ENCODE peak calls at places on chromosomes 13 and 19, in eight cellular contexts. One of them, this sample, is unnamed. For H3K36me3 and H3K4me1, the result is how much of the 10 kb centered on the place peaks cover.

GRCh38 chr13:47250141-47250540 is 353.3 kb upstream of the HTR2A start:
- DNase-seq in psoas muscle: no peak
- DNase-seq in mammary epithelial cell: peak
- DNase-seq in CD8-positive, alpha-beta memory T cell: no peak
- DNase-seq in heart right ventricle: no peak
- DNase-seq in esophagus squamous epithelium: no peak
- DNase-seq in effector memory CD4-positive, alpha-beta T cell: no peak
- DNase-seq in BE2C: no peak
- DNase-seq in this sample: no peak

GRCh38 chr13:107864543-107865460 is 350.5 kb downstream of the LIG4 start:
- DNase-seq in psoas muscle: no peak
- DNase-seq in mammary epithelial cell: peak
- DNase-seq in CD8-positive, alpha-beta memory T cell: no peak
- DNase-seq in heart right ventricle: no peak
- DNase-seq in esophagus squamous epithelium: no peak
- DNase-seq in effector memory CD4-positive, alpha-beta T cell: no peak
- DNase-seq in BE2C: no peak
- DNase-seq in this sample: no peak

GRCh38 chr19:28485300-28485699 is 727.7 kb downstream of the UQCRFS1 start:
- DNase-seq in psoas muscle: no peak
- DNase-seq in mammary epithelial cell: no peak
- DNase-seq in CD8-positive, alpha-beta memory T cell: no peak
- DNase-seq in heart right ventricle: no peak
- DNase-seq in esophagus squamous epithelium: no peak
- DNase-seq in effector memory CD4-positive, alpha-beta T cell: no peak
- DNase-seq in BE2C: no peak
- DNase-seq in this sample: no peak

GRCh38 chr19:17817668-17818363 is 3.5 kb downstream of the INSL3 start:
- DNase-seq in psoas muscle: no peak
- DNase-seq in mammary epithelial cell: no peak
- DNase-seq in CD8-positive, alpha-beta memory T cell: no peak
- DNase-seq in heart right ventricle: no peak
- DNase-seq in esophagus squamous epithelium: no peak
- DNase-seq in effector memory CD4-positive, alpha-beta T cell: no peak
- DNase-seq in BE2C: no peak
- DNase-seq in this sample: no peak

GRCh38 chr19:34482380-34483250 is 1.1 kb downstream of the WTIP start:
- DNase-seq in psoas muscle: no peak
- DNase-seq in mammary epithelial cell: peak
- DNase-seq in CD8-positive, alpha-beta memory T cell: no peak
- DNase-seq in heart right ventricle: peak
- DNase-seq in esophagus squamous epithelium: no peak
- DNase-seq in effector memory CD4-positive, alpha-beta T cell: no peak
- DNase-seq in BE2C: no peak
- DNase-seq in this sample: no peak

GRCh38 chr13:26658491-26658890 is 101.0 kb downstream of the WASF3 start:
- DNase-seq in psoas muscle: no peak
- DNase-seq in mammary epithelial cell: no peak
- DNase-seq in CD8-positive, alpha-beta memory T cell: no peak
- DNase-seq in heart right ventricle: no peak
- DNase-seq in esophagus squamous epithelium: no peak
- DNase-seq in effector memory CD4-positive, alpha-beta T cell: no peak
- DNase-seq in BE2C: no peak
- DNase-seq in this sample: no peak

GRCh38 chr19:45079063-45079910 is at the start of gene GEMIN7:
- DNase-seq in psoas muscle: peak
- DNase-seq in mammary epithelial cell: peak
- DNase-seq in CD8-positive, alpha-beta memory T cell: peak
- DNase-seq in heart right ventricle: peak
- DNase-seq in esophagus squamous epithelium: no peak
- DNase-seq in effector memory CD4-positive, alpha-beta T cell: peak
- DNase-seq in BE2C: peak
- DNase-seq in this sample: peak

GRCh38 chr19:15317392-15318011 is 14.8 kb downstream of the BRD4 start:
- DNase-seq in psoas muscle: no peak
- DNase-seq in mammary epithelial cell: no peak
- DNase-seq in CD8-positive, alpha-beta memory T cell: no peak
- DNase-seq in heart right ventricle: no peak
- DNase-seq in esophagus squamous epithelium: no peak
- DNase-seq in effector memory CD4-positive, alpha-beta T cell: no peak
- DNase-seq in BE2C: no peak
- DNase-seq in this sample: no peak

GRCh38 chr19:56314018-56314583 is 538 bp downstream of the ZSCAN5A start:
- DNase-seq in psoas muscle: no peak
- DNase-seq in mammary epithelial cell: no peak
- DNase-seq in CD8-positive, alpha-beta memory T cell: no peak
- DNase-seq in heart right ventricle: no peak
- DNase-seq in esophagus squamous epithelium: no peak
- DNase-seq in effector memory CD4-positive, alpha-beta T cell: no peak
- DNase-seq in BE2C: no peak
- DNase-seq in this sample: no peak

GRCh38 chr19:51158474-51159129 is 16.5 kb downstream of the SIGLEC7 start:
- DNase-seq in psoas muscle: peak
- DNase-seq in mammary epithelial cell: peak
- DNase-seq in CD8-positive, alpha-beta memory T cell: peak
- DNase-seq in heart right ventricle: peak
- DNase-seq in esophagus squamous epithelium: no peak
- DNase-seq in effector memory CD4-positive, alpha-beta T cell: peak
- DNase-seq in BE2C: peak
- DNase-seq in this sample: peak

DNA sequence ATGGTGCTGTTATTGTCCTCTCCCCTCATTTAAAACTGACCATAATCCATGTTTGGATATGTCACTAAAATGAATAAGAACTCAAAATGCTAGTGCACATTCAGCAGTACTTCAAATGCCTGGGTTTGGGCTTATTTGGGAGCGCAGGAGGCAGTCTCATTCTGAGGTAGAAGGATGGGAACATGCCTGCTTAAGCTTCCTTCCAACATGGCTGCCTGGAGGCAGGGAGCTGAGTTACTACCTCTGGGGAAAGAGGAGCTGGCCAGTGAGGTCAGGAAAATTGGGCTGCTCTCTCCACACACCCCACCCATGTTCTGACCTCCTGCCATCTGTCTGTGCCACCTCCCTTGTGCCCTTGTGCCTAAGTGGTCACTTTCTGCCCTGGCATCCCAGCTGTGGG is 85.7 kb downstream of the PTPRS start:
- DNase-seq in psoas muscle: no peak
- DNase-seq in mammary epithelial cell: no peak
- DNase-seq in CD8-positive, alpha-beta memory T cell: no peak
- DNase-seq in heart right ventricle: no peak
- DNase-seq in esophagus squamous epithelium: no peak
- DNase-seq in effector memory CD4-positive, alpha-beta T cell: no peak
- DNase-seq in BE2C: no peak
- DNase-seq in this sample: no peak
- H3K36me3 ChIP-seq in psoas muscle: under half
- H3K36me3 ChIP-seq in mammary epithelial cell: under half
- H3K36me3 ChIP-seq in CD8-positive, alpha-beta memory T cell: under half
- H3K36me3 ChIP-seq in heart right ventricle: under half
- H3K36me3 ChIP-seq in esophagus squamous epithelium: half or more
- H3K36me3 ChIP-seq in effector memory CD4-positive, alpha-beta T cell: under half
- H3K36me3 ChIP-seq in BE2C: half or more
- H3K36me3 ChIP-seq in this sample: under half

GRCh38 chr19:49212302-49212701 is 54.7 kb downstream of the TRPM4 start:
- DNase-seq in psoas muscle: no peak
- DNase-seq in mammary epithelial cell: no peak
- DNase-seq in CD8-positive, alpha-beta memory T cell: no peak
- DNase-seq in heart right ventricle: no peak
- DNase-seq in esophagus squamous epithelium: no peak
- DNase-seq in effector memory CD4-positive, alpha-beta T cell: no peak
- DNase-seq in BE2C: peak
- DNase-seq in this sample: no peak

GRCh38 chr19:49213791-49214190 is 56.2 kb downstream of the TRPM4 start:
- DNase-seq in psoas muscle: no peak
- DNase-seq in mammary epithelial cell: no peak
- DNase-seq in CD8-positive, alpha-beta memory T cell: no peak
- DNase-seq in heart right ventricle: no peak
- DNase-seq in esophagus squamous epithelium: no peak
- DNase-seq in effector memory CD4-positive, alpha-beta T cell: no peak
- DNase-seq in BE2C: no peak
- DNase-seq in this sample: no peak

GRCh38 chr19:49214701-49215100 is 57.1 kb downstream of the TRPM4 start:
- DNase-seq in psoas muscle: no peak
- DNase-seq in mammary epithelial cell: no peak
- DNase-seq in CD8-positive, alpha-beta memory T cell: no peak
- DNase-seq in heart right ventricle: no peak
- DNase-seq in esophagus squamous epithelium: no peak
- DNase-seq in effector memory CD4-positive, alpha-beta T cell: no peak
- DNase-seq in BE2C: no peak
- DNase-seq in this sample: no peak

GRCh38 chr19:49210901-49211451 is 53.4 kb downstream of the TRPM4 start:
- DNase-seq in psoas muscle: no peak
- DNase-seq in mammary epithelial cell: no peak
- DNase-seq in CD8-positive, alpha-beta memory T cell: no peak
- DNase-seq in heart right ventricle: no peak
- DNase-seq in esophagus squamous epithelium: no peak
- DNase-seq in effector memory CD4-positive, alpha-beta T cell: no peak
- DNase-seq in BE2C: no peak
- DNase-seq in this sample: no peak

DNA sequence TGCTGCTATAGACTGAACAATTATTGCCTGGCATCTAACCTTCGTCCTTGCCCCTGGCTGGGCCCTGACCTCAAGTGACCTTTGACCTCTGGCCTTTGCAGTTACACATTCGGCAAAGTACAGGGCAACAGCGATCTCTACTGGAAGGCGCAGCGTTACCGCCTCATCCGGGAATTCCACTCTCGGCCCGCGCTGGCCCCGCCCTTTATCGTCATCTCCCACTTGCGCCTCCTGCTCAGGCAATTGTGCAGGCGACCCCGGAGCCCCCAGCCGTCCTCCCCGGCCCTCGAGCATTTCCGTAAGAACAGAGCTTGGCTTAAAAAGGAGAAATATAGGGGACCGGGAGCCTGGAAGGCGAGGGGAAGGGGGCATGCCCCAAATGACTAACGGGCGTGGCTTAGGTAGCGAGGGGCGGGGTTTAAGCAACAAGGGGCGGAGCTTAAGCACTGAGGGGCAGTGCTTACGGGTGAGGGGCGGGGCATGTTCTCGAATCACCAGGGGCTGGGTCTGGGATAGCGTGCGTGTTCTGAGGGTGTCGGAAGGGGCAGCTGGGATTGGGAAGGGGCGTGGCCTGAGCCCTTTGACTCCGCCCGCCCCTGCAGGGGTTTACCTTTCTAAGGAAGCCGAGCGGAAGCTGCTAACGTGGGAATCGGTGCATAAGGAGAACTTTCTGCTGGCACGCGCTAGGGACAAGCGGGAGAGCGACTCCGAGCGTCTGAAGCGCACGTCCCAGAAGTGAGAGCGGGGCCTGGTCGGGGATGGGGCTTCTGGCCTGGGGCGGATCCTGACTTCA is 52.7 kb downstream of the TRPM4 start:
- DNase-seq in psoas muscle: peak
- DNase-seq in mammary epithelial cell: no peak
- DNase-seq in CD8-positive, alpha-beta memory T cell: no peak
- DNase-seq in heart right ventricle: no peak
- DNase-seq in esophagus squamous epithelium: no peak
- DNase-seq in effector memory CD4-positive, alpha-beta T cell: peak
- DNase-seq in BE2C: peak
- DNase-seq in this sample: no peak
- H3K4me1 ChIP-seq in psoas muscle: under half
- H3K4me1 ChIP-seq in mammary epithelial cell: under half
- H3K4me1 ChIP-seq in CD8-positive, alpha-beta memory T cell: under half
- H3K4me1 ChIP-seq in heart right ventricle: under half
- H3K4me1 ChIP-seq in esophagus squamous epithelium: under half
- H3K4me1 ChIP-seq in effector memory CD4-positive, alpha-beta T cell: under half
- H3K4me1 ChIP-seq in BE2C: under half
- H3K4me1 ChIP-seq in this sample: under half

GRCh38 chr19:7069904-7070226 is 362 bp downstream of the ZNF557 start:
- DNase-seq in psoas muscle: no peak
- DNase-seq in mammary epithelial cell: no peak
- DNase-seq in CD8-positive, alpha-beta memory T cell: no peak
- DNase-seq in heart right ventricle: no peak
- DNase-seq in esophagus squamous epithelium: no peak
- DNase-seq in effector memory CD4-positive, alpha-beta T cell: no peak
- DNase-seq in BE2C: no peak
- DNase-seq in this sample: no peak

GRCh38 chr19:7069042-7069903 is at the start of gene ZNF557:
- DNase-seq in psoas muscle: peak
- DNase-seq in mammary epithelial cell: peak
- DNase-seq in CD8-positive, alpha-beta memory T cell: peak
- DNase-seq in heart right ventricle: peak
- DNase-seq in esophagus squamous epithelium: peak
- DNase-seq in effector memory CD4-positive, alpha-beta T cell: peak
- DNase-seq in BE2C: peak
- DNase-seq in this sample: peak

GRCh38 chr19:7074705-7075282 is 5.3 kb downstream of the ZNF557 start:
- DNase-seq in psoas muscle: no peak
- DNase-seq in mammary epithelial cell: no peak
- DNase-seq in CD8-positive, alpha-beta memory T cell: no peak
- DNase-seq in heart right ventricle: no peak
- DNase-seq in esophagus squamous epithelium: no peak
- DNase-seq in effector memory CD4-positive, alpha-beta T cell: no peak
- DNase-seq in BE2C: no peak
- DNase-seq in this sample: no peak

GRCh38 chr19:7076151-7076550 is 6.6 kb downstream of the ZNF557 start:
- DNase-seq in psoas muscle: no peak
- DNase-seq in mammary epithelial cell: no peak
- DNase-seq in CD8-positive, alpha-beta memory T cell: no peak
- DNase-seq in heart right ventricle: no peak
- DNase-seq in esophagus squamous epithelium: no peak
- DNase-seq in effector memory CD4-positive, alpha-beta T cell: no peak
- DNase-seq in BE2C: no peak
- DNase-seq in this sample: no peak

DNA sequence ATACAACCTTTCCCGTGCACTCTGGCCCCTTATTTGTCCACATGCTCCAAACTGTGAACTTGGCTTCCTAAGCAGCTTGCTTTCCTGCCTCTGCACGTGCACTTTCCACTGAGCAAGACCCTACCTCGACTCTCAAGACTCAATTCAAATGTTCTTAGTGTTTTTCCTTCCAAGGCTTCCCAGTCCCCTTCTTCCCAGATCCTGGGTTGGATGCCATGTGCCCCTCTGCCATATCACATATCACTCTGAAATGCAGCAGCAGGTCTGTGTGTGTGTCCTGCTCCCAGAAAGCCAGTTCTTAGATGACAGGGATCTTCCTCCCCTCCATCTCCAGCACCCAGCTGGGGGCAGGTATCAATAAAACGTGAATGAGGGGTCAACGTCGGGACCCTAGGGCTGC is 3.0 kb downstream of the ZNF557 start:
- DNase-seq in psoas muscle: no peak
- DNase-seq in mammary epithelial cell: no peak
- DNase-seq in CD8-positive, alpha-beta memory T cell: no peak
- DNase-seq in heart right ventricle: no peak
- DNase-seq in esophagus squamous epithelium: no peak
- DNase-seq in effector memory CD4-positive, alpha-beta T cell: no peak
- DNase-seq in BE2C: no peak
- DNase-seq in this sample: no peak
- H3K36me3 ChIP-seq in psoas muscle: half or more
- H3K36me3 ChIP-seq in mammary epithelial cell: under half
- H3K36me3 ChIP-seq in CD8-positive, alpha-beta memory T cell: half or more
- H3K36me3 ChIP-seq in heart right ventricle: under half
- H3K36me3 ChIP-seq in esophagus squamous epithelium: half or more
- H3K36me3 ChIP-seq in effector memory CD4-positive, alpha-beta T cell: half or more
- H3K36me3 ChIP-seq in BE2C: under half
- H3K36me3 ChIP-seq in this sample: under half

DNA sequence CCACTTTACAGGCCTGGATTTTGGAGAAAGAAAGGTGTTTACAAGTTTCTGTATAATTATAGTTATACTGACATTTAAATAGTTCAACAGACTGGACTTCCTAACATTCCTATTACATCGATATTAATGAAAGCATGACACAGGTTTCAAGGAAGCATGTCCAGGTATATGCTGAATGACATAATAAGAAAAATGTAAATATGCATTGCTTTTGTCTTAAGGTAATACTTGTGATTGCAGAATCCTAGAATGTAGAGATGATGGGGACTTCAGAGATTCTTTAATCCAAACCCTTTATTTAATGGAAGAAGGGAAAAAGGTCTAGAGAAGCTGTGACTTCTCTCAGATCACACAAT is 5.0 kb downstream of the STARD13 start:
- DNase-seq in psoas muscle: no peak
- DNase-seq in mammary epithelial cell: no peak
- DNase-seq in CD8-positive, alpha-beta memory T cell: no peak
- DNase-seq in heart right ventricle: no peak
- DNase-seq in esophagus squamous epithelium: no peak
- DNase-seq in effector memory CD4-positive, alpha-beta T cell: no peak
- DNase-seq in BE2C: no peak
- DNase-seq in this sample: no peak
- H3K4me1 ChIP-seq in psoas muscle: half or more
- H3K4me1 ChIP-seq in mammary epithelial cell: half or more
- H3K4me1 ChIP-seq in CD8-positive, alpha-beta memory T cell: under half
- H3K4me1 ChIP-seq in heart right ventricle: half or more
- H3K4me1 ChIP-seq in esophagus squamous epithelium: under half
- H3K4me1 ChIP-seq in effector memory CD4-positive, alpha-beta T cell: under half
- H3K4me1 ChIP-seq in BE2C: under half
- H3K4me1 ChIP-seq in this sample: under half